ENCODE peak calls at places on chromosome 7, in four cellular contexts. M, W, N and L are unnamed samples.

GRCh38 chr7:7449055-7449454 is 86.6 kb downstream of the COL28A1 start:
- DNase-seq in M (no peak), N (no peak), W (no peak), L (no peak)

GRCh38 chr7:45000096-45001032 is at the start of gene CCM2:
- DNase-seq in N (no peak), M (peak; percentile 37), W (peak; percentile 36), L (peak; percentile 69)

GRCh38 chr7:151623766-151624165 is 104.1 kb upstream of the RHEB start:
- DNase-seq in W (no peak), N (no peak), M (no peak), L (no peak)

GRCh38 chr7:101952355-101953247 is 135.2 kb downstream of the CUX1 start:
- DNase-seq in W (no peak), M (no peak), N (no peak), L (no peak)

GRCh38 chr7:1675036-1675671 is 5.1 kb downstream of the ELFN1 start:
- DNase-seq in N (no peak), M (peak; percentile 14), W (no peak), L (no peak)

GRCh38 chr7:113561446-113561845 is 357.4 kb downstream of the PPP1R3A start:
- DNase-seq in M (no peak), N (no peak), W (no peak), L (no peak)

GRCh38 chr7:44396931-44397525 is 71.6 kb upstream of the CAMK2B start:
- DNase-seq in M (no peak), W (no peak), N (no peak), L (no peak)

GRCh38 chr7:2116903-2117680 is 115.7 kb downstream of the MAD1L1 start:
- DNase-seq in W (peak; percentile 46), N (peak; percentile 8), M (peak; percentile 48), L (no peak)

GRCh38 chr7:98465022-98465421 is 64.1 kb upstream of the BAIAP2L1 start:
- DNase-seq in N (no peak), M (no peak), W (no peak), L (no peak)

GRCh38 chr7:48806731-48807130 is 117.6 kb upstream of the CDC14C start:
- DNase-seq in M (no peak), W (no peak), N (no peak), L (no peak)

GRCh38 chr7:19122018-19122588 is 4.7 kb upstream of the TWIST1 start:
- DNase-seq in N (peak; percentile 13), W (no peak), M (no peak), L (no peak)

GRCh38 chr7:25722856-25723255 is 429.1 kb upstream of the NFE2L3 start:
- DNase-seq in N (no peak), W (peak; percentile 31), M (no peak), L (no peak)

GRCh38 chr7:95511716-95512260 is 26.0 kb downstream of the ASB4 start:
- DNase-seq in N (peak; percentile 30), M (peak; percentile 80), W (peak; percentile 50), L (peak; percentile 69)

GRCh38 chr7:108196004-108196403 is 65.8 kb upstream of the LAMB4 start:
- DNase-seq in M (no peak), W (no peak), N (no peak), L (no peak)

GRCh38 chr7:104397442-104397841 is 69.0 kb downstream of the LHFPL3 start:
- DNase-seq in M (no peak), W (no peak), N (no peak), L (no peak)

GRCh38 chr7:150357277-150357676 is 11.3 kb upstream of the REPIN1 start:
- DNase-seq in W (no peak), M (no peak), N (no peak), L (no peak)

GRCh38 chr7:21086688-21087087 is 300.0 kb upstream of the SP8 start:
- DNase-seq in N (peak; percentile 89), W (no peak), M (no peak), L (no peak)

GRCh38 chr7:19899517-19899916 is 126.1 kb upstream of the TMEM196 start:
- DNase-seq in N (no peak), M (no peak), W (no peak), L (no peak)